ENCODE peak calls at places on chromosomes 16 and 17, in seven cellular contexts. B is astrocyte of the spinal cord, I is AG10803, E is brain microvascular endothelial cell, Z is tibial nerve, W is adrenal gland, N is cardiac muscle cell. S is an unnamed sample.

GRCh38 chr16:87172632-87173031 is 144.6 kb downstream of the C16orf95 start:
- DNase-seq in E (no peak), B (no peak), N (no peak), W (no peak), I (no peak), Z (no peak), S (no peak)

GRCh38 chr16:78310196-78310595 is 210.7 kb downstream of the WWOX start:
- DNase-seq in N (no peak), W (no peak), Z (no peak), B (no peak), E (no peak), I (no peak), S (no peak)

GRCh38 chr16:81284995-81285600 is 29.7 kb upstream of the GAN start:
- DNase-seq in B (no peak), Z (no peak), W (no peak), I (no peak), N (no peak), E (no peak), S (no peak)

GRCh38 chr16:29310852-29311314 is 95.6 kb downstream of the NPIPB11 start:
- DNase-seq in E (no peak), I (peak), N (no peak), B (no peak), W (no peak), Z (no peak), S (no peak)

GRCh38 chr17:82399601-82400101 is 18.5 kb upstream of the HEXD start:
- DNase-seq in B (no peak), E (no peak), W (no peak), Z (no peak), N (no peak), I (peak), S (no peak)

GRCh38 chr16:2598723-2599122 is 60.9 kb downstream of the PDPK1 start:
- DNase-seq in N (no peak), I (no peak), Z (no peak), B (no peak), E (no peak), W (no peak), S (no peak)

GRCh38 chr16:48608871-48609452 is 1.0 kb downstream of the N4BP1 start:
- DNase-seq in Z (no peak), B (no peak), N (no peak), I (peak), E (no peak), W (no peak), S (no peak)

GRCh38 chr17:41655611-41656111 is 31.3 kb upstream of the KRT17 start:
- DNase-seq in Z (peak), N (peak), B (no peak), I (no peak), W (no peak), E (no peak), S (no peak)

GRCh38 chr17:48502312-48502711 is 28.5 kb downstream of the HOXB1 start:
- DNase-seq in W (no peak), I (no peak), Z (no peak), E (no peak), N (no peak), B (no peak), S (no peak)

GRCh38 chr17:75267403-75268232 is 3.4 kb downstream of the MIF4GD start:
- DNase-seq in W (no peak), E (no peak), Z (no peak), N (peak), I (no peak), B (no peak), S (no peak)

GRCh38 chr17:74104921-74105320 is 98.6 kb upstream of the RPL38 start:
- DNase-seq in N (no peak), E (no peak), I (no peak), W (no peak), Z (no peak), B (no peak), S (no peak)

GRCh38 chr17:3965123-3965800 is 1.0 kb upstream of the ATP2A3 start:
- DNase-seq in E (no peak), Z (peak), W (peak), B (no peak), I (no peak), N (peak), S (peak)
- TF ChIP-seq CTCF in E (peak), Z (no peak), W (no peak), B (no peak), I (no peak), N (no peak), S (no peak)

GRCh38 chr17:2396568-2397246 is 4.2 kb downstream of the MNT start:
- DNase-seq in B (peak), I (peak), W (peak), Z (peak), E (peak), N (peak), S (peak)
- H3K4me3 ChIP-seq in B (peak), I (peak), W (no peak), Z (peak), E (peak), N (peak), S (peak)

DNA sequence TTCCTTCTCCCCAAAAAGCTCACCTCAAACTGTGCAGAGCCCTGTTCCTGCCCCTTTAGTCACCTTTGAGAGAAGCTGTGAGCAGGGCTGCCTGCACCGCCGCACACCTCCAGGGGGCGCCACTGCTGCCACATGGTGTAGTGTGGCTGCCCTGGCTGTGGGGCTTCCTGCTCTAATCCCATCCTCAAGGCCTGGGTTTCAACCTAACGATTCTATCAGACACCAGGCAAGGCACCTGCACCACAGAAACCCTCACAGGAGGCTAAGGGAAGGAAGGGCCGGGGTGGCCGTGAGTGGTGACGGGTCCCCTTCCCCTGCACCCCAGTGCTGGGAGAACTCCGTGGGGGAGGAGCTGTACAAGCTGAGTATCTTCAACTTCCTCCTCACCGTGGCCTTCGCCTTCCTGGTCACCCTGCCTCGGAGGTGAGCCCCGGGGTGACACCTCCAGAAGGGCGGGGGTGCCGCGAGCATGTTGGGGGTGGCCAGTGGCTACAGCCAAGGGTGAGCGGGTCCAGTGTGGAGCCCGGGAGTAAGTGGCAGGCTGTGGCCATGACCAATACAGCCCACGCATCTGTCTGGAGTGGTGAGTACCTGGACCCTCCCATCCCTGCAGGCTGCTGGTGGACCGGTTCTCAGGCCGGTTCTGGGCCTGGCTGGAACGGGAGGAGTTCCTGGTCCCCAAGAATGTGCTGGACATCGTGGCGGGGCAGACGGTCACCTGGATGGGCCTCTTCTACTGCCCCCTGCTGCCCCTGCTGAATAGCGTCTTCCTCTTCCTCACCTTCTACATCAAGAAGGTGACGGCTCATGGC is 7.0 kb downstream of the TMC8 start:
- DNase-seq in W (no peak), E (no peak), I (no peak), N (no peak), Z (no peak), B (no peak), S (no peak)
- TF ChIP-seq CTCF in W (no peak), E (peak), I (peak), N (peak), Z (no peak), B (peak), S (peak)

DNA sequence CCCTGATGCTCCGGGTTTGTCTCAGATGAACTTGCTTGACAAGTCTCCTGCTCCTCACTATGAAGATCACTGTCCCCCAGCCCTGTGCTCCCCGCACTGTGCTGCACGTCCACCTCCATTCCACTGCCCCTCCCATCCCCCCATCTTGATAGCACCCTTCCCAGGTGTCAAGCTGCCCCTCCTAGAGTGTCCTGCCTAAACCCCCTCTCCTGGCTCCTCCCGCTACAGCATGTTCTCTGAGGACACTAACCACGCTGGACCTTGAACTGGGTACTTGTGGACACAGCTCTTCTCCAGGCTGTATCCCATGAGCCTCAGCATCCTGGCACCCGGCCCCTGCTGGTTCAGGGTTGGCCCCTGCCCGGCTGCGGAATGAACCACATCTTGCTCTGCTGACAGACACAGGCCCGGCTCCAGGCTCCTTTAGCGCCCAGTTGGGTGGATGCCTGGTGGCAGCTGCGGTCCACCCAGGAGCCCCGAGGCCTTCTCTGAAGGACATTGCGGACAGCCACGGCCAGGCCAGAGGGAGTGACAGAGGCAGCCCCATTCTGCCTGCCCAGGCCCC is 18.5 kb downstream of the DEXI start:
- DNase-seq in E (no peak), I (peak), N (no peak), Z (no peak), W (peak), B (no peak), S (no peak)
- H3K4me3 ChIP-seq in E (no peak), I (no peak), N (no peak), Z (no peak), W (no peak), B (no peak), S (no peak)

GRCh38 chr16:72905581-72905980 is 142.3 kb downstream of the ZFHX3 start:
- DNase-seq in Z (no peak), I (peak), W (no peak), N (no peak), B (peak), E (peak), S (no peak)
- TF ChIP-seq CTCF in Z (no peak), I (no peak), W (no peak), N (no peak), B (no peak), E (no peak), S (no peak)

GRCh38 chr17:44187131-44187899 is 543 bp downstream of the TMUB2 start:
- DNase-seq in E (no peak), I (peak), B (peak), Z (no peak), W (peak), N (no peak), S (peak)
- H3K4me3 ChIP-seq in E (peak), I (peak), B (peak), Z (peak), W (peak), N (peak), S (peak)